ENCODE peak calls at places on chromosomes 7 and 10, in ten cellular contexts. One of them, this sample, is unnamed. For H3K9me3 and H3K36me3, the result is how much of the 10 kb centered on the place peaks cover.

GRCh38 chr7:3606436-3606835 is 305.4 kb downstream of the SDK1 start:
- DNase-seq in ovary: no peak
- DNase-seq in spleen: no peak
- DNase-seq in HepG2: no peak
- DNase-seq in uterus: no peak
- DNase-seq in IMR-90: no peak
- DNase-seq in stomach: no peak
- DNase-seq in body of pancreas: no peak
- DNase-seq in heart left ventricle: no peak
- DNase-seq in HCT116: no peak
- DNase-seq in this sample: no peak

GRCh38 chr10:100359030-100359432 is 12.0 kb downstream of the SCD start:
- DNase-seq in ovary: no peak
- DNase-seq in spleen: no peak
- DNase-seq in HepG2: peak
- DNase-seq in uterus: no peak
- DNase-seq in IMR-90: no peak
- DNase-seq in stomach: no peak
- DNase-seq in body of pancreas: no peak
- DNase-seq in heart left ventricle: no peak
- DNase-seq in HCT116: no peak
- DNase-seq in this sample: no peak

GRCh38 chr7:157543276-157543675 is 206.5 kb downstream of the DNAJB6 start:
- DNase-seq in ovary: no peak
- DNase-seq in spleen: peak
- DNase-seq in HepG2: no peak
- DNase-seq in uterus: no peak
- DNase-seq in IMR-90: no peak
- DNase-seq in stomach: no peak
- DNase-seq in body of pancreas: no peak
- DNase-seq in heart left ventricle: no peak
- DNase-seq in HCT116: no peak
- DNase-seq in this sample: no peak

GRCh38 chr7:158421394-158421793 is 166.2 kb downstream of the PTPRN2 start:
- DNase-seq in ovary: no peak
- DNase-seq in spleen: no peak
- DNase-seq in HepG2: no peak
- DNase-seq in uterus: no peak
- DNase-seq in IMR-90: no peak
- DNase-seq in stomach: no peak
- DNase-seq in body of pancreas: no peak
- DNase-seq in heart left ventricle: no peak
- DNase-seq in HCT116: no peak
- DNase-seq in this sample: no peak

GRCh38 chr10:61634711-61635110 is 28.0 kb upstream of the CABCOCO1 start:
- DNase-seq in ovary: no peak
- DNase-seq in spleen: no peak
- DNase-seq in HepG2: no peak
- DNase-seq in uterus: no peak
- DNase-seq in IMR-90: peak
- DNase-seq in stomach: no peak
- DNase-seq in body of pancreas: no peak
- DNase-seq in heart left ventricle: no peak
- DNase-seq in HCT116: no peak
- DNase-seq in this sample: no peak

GRCh38 chr10:71723301-71723700 is 3.7 kb upstream of the C10orf105 start:
- DNase-seq in ovary: no peak
- DNase-seq in spleen: no peak
- DNase-seq in HepG2: no peak
- DNase-seq in uterus: no peak
- DNase-seq in IMR-90: no peak
- DNase-seq in stomach: no peak
- DNase-seq in body of pancreas: no peak
- DNase-seq in heart left ventricle: no peak
- DNase-seq in HCT116: no peak
- DNase-seq in this sample: no peak

GRCh38 chr7:93856319-93856718 is 34.2 kb downstream of the TFPI2 start:
- DNase-seq in ovary: no peak
- DNase-seq in spleen: no peak
- DNase-seq in HepG2: no peak
- DNase-seq in uterus: no peak
- DNase-seq in IMR-90: peak
- DNase-seq in stomach: no peak
- DNase-seq in body of pancreas: no peak
- DNase-seq in heart left ventricle: no peak
- DNase-seq in HCT116: no peak
- DNase-seq in this sample: no peak

GRCh38 chr7:47093254-47093798 is 488.6 kb downstream of the TNS3 start:
- DNase-seq in ovary: no peak
- DNase-seq in spleen: no peak
- DNase-seq in HepG2: no peak
- DNase-seq in uterus: no peak
- DNase-seq in IMR-90: peak
- DNase-seq in stomach: no peak
- DNase-seq in body of pancreas: no peak
- DNase-seq in heart left ventricle: no peak
- DNase-seq in HCT116: no peak
- DNase-seq in this sample: no peak

GRCh38 chr7:120052884-120053382 is 220.0 kb upstream of the KCND2 start:
- DNase-seq in ovary: peak
- DNase-seq in spleen: no peak
- DNase-seq in HepG2: no peak
- DNase-seq in uterus: peak
- DNase-seq in IMR-90: peak
- DNase-seq in stomach: no peak
- DNase-seq in body of pancreas: peak
- DNase-seq in heart left ventricle: peak
- DNase-seq in HCT116: no peak
- DNase-seq in this sample: no peak

GRCh38 chr10:102834143-102834542 is 3.1 kb downstream of the CYP17A1 start:
- DNase-seq in ovary: peak
- DNase-seq in spleen: no peak
- DNase-seq in HepG2: no peak
- DNase-seq in uterus: no peak
- DNase-seq in IMR-90: no peak
- DNase-seq in stomach: no peak
- DNase-seq in body of pancreas: no peak
- DNase-seq in heart left ventricle: peak
- DNase-seq in HCT116: no peak
- DNase-seq in this sample: no peak

GRCh38 chr10:79229081-79229541 is 118.2 kb upstream of the PPIF start:
- DNase-seq in ovary: no peak
- DNase-seq in spleen: no peak
- DNase-seq in HepG2: no peak
- DNase-seq in uterus: no peak
- DNase-seq in IMR-90: no peak
- DNase-seq in stomach: no peak
- DNase-seq in body of pancreas: peak
- DNase-seq in heart left ventricle: no peak
- DNase-seq in HCT116: no peak
- DNase-seq in this sample: no peak

GRCh38 chr10:99375444-99375843 is 46.3 kb downstream of the CNNM1 start:
- DNase-seq in ovary: no peak
- DNase-seq in spleen: no peak
- DNase-seq in HepG2: no peak
- DNase-seq in uterus: no peak
- DNase-seq in IMR-90: no peak
- DNase-seq in stomach: no peak
- DNase-seq in body of pancreas: no peak
- DNase-seq in heart left ventricle: no peak
- DNase-seq in HCT116: no peak
- DNase-seq in this sample: no peak

GRCh38 chr7:125382401-125382800 is 452.8 kb upstream of the POT1 start:
- DNase-seq in ovary: no peak
- DNase-seq in spleen: no peak
- DNase-seq in HepG2: no peak
- DNase-seq in uterus: no peak
- DNase-seq in IMR-90: no peak
- DNase-seq in stomach: no peak
- DNase-seq in body of pancreas: no peak
- DNase-seq in heart left ventricle: no peak
- DNase-seq in HCT116: no peak
- DNase-seq in this sample: no peak

GRCh38 chr10:91409869-91410637 is at the start of gene HECTD2:
- DNase-seq in ovary: peak
- DNase-seq in spleen: peak
- DNase-seq in HepG2: peak
- DNase-seq in uterus: peak
- DNase-seq in IMR-90: peak
- DNase-seq in stomach: peak
- DNase-seq in body of pancreas: peak
- DNase-seq in heart left ventricle: peak
- DNase-seq in HCT116: peak
- DNase-seq in this sample: peak
- TF ChIP-seq POLR2A in ovary: peak
- TF ChIP-seq POLR2A in spleen: peak
- TF ChIP-seq POLR2A in HepG2: peak
- TF ChIP-seq POLR2A in uterus: peak
- TF ChIP-seq POLR2A in IMR-90: peak
- TF ChIP-seq POLR2A in stomach: no peak
- TF ChIP-seq POLR2A in body of pancreas: peak
- TF ChIP-seq POLR2A in heart left ventricle: no peak
- TF ChIP-seq POLR2A in HCT116: peak
- TF ChIP-seq POLR2A in this sample: peak

GRCh38 chr7:64515781-64516180 is 47.1 kb downstream of the ZNF680 start:
- DNase-seq in ovary: no peak
- DNase-seq in spleen: no peak
- DNase-seq in HepG2: no peak
- DNase-seq in uterus: no peak
- DNase-seq in IMR-90: no peak
- DNase-seq in stomach: no peak
- DNase-seq in body of pancreas: no peak
- DNase-seq in heart left ventricle: no peak
- DNase-seq in HCT116: no peak
- DNase-seq in this sample: no peak

GRCh38 chr7:64521409-64521984 is 41.4 kb downstream of the ZNF680 start:
- DNase-seq in ovary: no peak
- DNase-seq in spleen: no peak
- DNase-seq in HepG2: no peak
- DNase-seq in uterus: no peak
- DNase-seq in IMR-90: no peak
- DNase-seq in stomach: no peak
- DNase-seq in body of pancreas: no peak
- DNase-seq in heart left ventricle: no peak
- DNase-seq in HCT116: no peak
- DNase-seq in this sample: no peak

GRCh38 chr7:64515330-64515729 is 47.5 kb downstream of the ZNF680 start:
- DNase-seq in ovary: no peak
- DNase-seq in spleen: no peak
- DNase-seq in HepG2: no peak
- DNase-seq in uterus: no peak
- DNase-seq in IMR-90: no peak
- DNase-seq in stomach: no peak
- DNase-seq in body of pancreas: no peak
- DNase-seq in heart left ventricle: no peak
- DNase-seq in HCT116: no peak
- DNase-seq in this sample: no peak

GRCh38 chr7:64516451-64516850 is 46.4 kb downstream of the ZNF680 start:
- DNase-seq in ovary: no peak
- DNase-seq in spleen: no peak
- DNase-seq in HepG2: no peak
- DNase-seq in uterus: no peak
- DNase-seq in IMR-90: no peak
- DNase-seq in stomach: no peak
- DNase-seq in body of pancreas: no peak
- DNase-seq in heart left ventricle: no peak
- DNase-seq in HCT116: no peak
- DNase-seq in this sample: no peak
- H3K9me3 ChIP-seq in ovary: under half
- H3K9me3 ChIP-seq in spleen: half or more
- H3K9me3 ChIP-seq in HepG2: half or more
- H3K9me3 ChIP-seq in uterus: under half
- H3K9me3 ChIP-seq in IMR-90: under half
- H3K9me3 ChIP-seq in stomach: under half
- H3K9me3 ChIP-seq in body of pancreas: under half
- H3K9me3 ChIP-seq in heart left ventricle: under half
- H3K9me3 ChIP-seq in HCT116: under half
- H3K9me3 ChIP-seq in this sample: half or more

GRCh38 chr10:91829268-91829667 is 31.0 kb downstream of the TNKS2 start:
- DNase-seq in ovary: no peak
- DNase-seq in spleen: no peak
- DNase-seq in HepG2: no peak
- DNase-seq in uterus: no peak
- DNase-seq in IMR-90: no peak
- DNase-seq in stomach: no peak
- DNase-seq in body of pancreas: no peak
- DNase-seq in heart left ventricle: no peak
- DNase-seq in HCT116: no peak
- DNase-seq in this sample: no peak

GRCh38 chr10:91820144-91820543 is 21.9 kb downstream of the TNKS2 start:
- DNase-seq in ovary: no peak
- DNase-seq in spleen: no peak
- DNase-seq in HepG2: no peak
- DNase-seq in uterus: no peak
- DNase-seq in IMR-90: peak
- DNase-seq in stomach: no peak
- DNase-seq in body of pancreas: no peak
- DNase-seq in heart left ventricle: no peak
- DNase-seq in HCT116: no peak
- DNase-seq in this sample: no peak

GRCh38 chr10:91824076-91824475 is 25.9 kb downstream of the TNKS2 start:
- DNase-seq in ovary: no peak
- DNase-seq in spleen: no peak
- DNase-seq in HepG2: no peak
- DNase-seq in uterus: no peak
- DNase-seq in IMR-90: no peak
- DNase-seq in stomach: no peak
- DNase-seq in body of pancreas: no peak
- DNase-seq in heart left ventricle: no peak
- DNase-seq in HCT116: no peak
- DNase-seq in this sample: no peak
- H3K36me3 ChIP-seq in ovary: under half
- H3K36me3 ChIP-seq in spleen: half or more
- H3K36me3 ChIP-seq in HepG2: under half
- H3K36me3 ChIP-seq in uterus: under half
- H3K36me3 ChIP-seq in IMR-90: under half
- H3K36me3 ChIP-seq in stomach: half or more
- H3K36me3 ChIP-seq in body of pancreas: under half
- H3K36me3 ChIP-seq in heart left ventricle: half or more
- H3K36me3 ChIP-seq in HCT116: under half
- H3K36me3 ChIP-seq in this sample: under half

DNA sequence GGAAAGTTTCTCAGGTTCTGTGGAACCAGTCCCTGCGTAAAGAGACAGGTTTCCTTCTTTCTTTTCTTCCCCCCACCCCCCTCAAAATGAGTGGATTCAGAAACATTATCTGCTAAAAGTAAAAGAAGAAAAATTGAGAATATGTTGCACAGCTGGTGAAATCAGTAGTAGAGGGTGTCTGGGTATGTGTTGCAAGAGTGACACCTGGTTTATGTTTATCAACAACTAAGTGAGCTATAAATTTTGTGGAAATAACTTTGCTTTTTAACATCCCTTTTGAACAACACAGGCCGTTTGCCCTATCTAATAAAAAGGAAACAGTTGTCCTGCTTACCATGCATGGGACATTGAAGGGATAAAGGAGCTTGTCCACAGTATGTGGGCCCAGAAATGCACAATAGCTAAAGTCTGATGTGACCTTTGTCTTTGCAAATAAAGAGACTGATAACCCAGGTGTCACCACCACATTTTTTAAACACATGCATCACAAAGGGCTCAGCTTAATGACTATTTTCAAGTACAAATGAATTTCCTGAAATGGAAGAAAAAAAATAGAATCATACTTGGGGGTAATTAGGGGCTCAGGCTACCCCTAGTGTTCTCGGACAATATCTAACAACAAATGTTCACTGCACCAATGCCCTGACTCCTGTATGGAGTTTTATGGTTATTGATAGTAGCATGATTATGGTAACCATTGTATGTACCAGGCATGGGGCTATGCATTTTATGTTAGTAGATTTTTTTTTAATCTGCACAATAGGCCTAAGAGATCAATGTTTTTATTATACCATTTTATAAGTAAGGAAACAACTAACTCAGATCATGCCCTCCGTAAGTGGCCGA is 221.7 kb upstream of the TCF7L2 start:
- DNase-seq in ovary: no peak
- DNase-seq in spleen: no peak
- DNase-seq in HepG2: peak
- DNase-seq in uterus: no peak
- DNase-seq in IMR-90: no peak
- DNase-seq in stomach: no peak
- DNase-seq in body of pancreas: no peak
- DNase-seq in heart left ventricle: no peak
- DNase-seq in HCT116: no peak
- DNase-seq in this sample: no peak
- TF ChIP-seq POLR2A in ovary: no peak
- TF ChIP-seq POLR2A in spleen: no peak
- TF ChIP-seq POLR2A in HepG2: peak
- TF ChIP-seq POLR2A in uterus: no peak
- TF ChIP-seq POLR2A in IMR-90: no peak
- TF ChIP-seq POLR2A in stomach: no peak
- TF ChIP-seq POLR2A in body of pancreas: no peak
- TF ChIP-seq POLR2A in heart left ventricle: no peak
- TF ChIP-seq POLR2A in HCT116: no peak
- TF ChIP-seq POLR2A in this sample: no peak